ENCODE peak calls at places on chromosome 1, in four cellular contexts. One of them, this sample, is unnamed.
A peak's percentile ranks its signal among the peaks of the same experiment; 100 is the strongest.

GRCh38 chr1:114178940-114179339 is 25.3 kb upstream of the SYT6 start:
- DNase-seq in H1: no peak
- DNase-seq in mesendoderm: no peak
- DNase-seq in H9: no peak
- DNase-seq in this sample: no peak

GRCh38 chr1:20063861-20064292 is 6.1 kb upstream of the PLA2G5 start:
- DNase-seq in H1: peak; percentile 14
- DNase-seq in mesendoderm: no peak
- DNase-seq in H9: no peak
- DNase-seq in this sample: peak; percentile 87

GRCh38 chr1:31703431-31704260 is at the start of gene COL16A1:
- DNase-seq in mesendoderm: peak; percentile 54
- DNase-seq in H9: peak; percentile 71
- DNase-seq in H1: peak; percentile 83
- DNase-seq in this sample: peak; percentile 52

GRCh38 chr1:118905206-118905605 is 82.9 kb downstream of the TBX15 start:
- DNase-seq in mesendoderm: no peak
- DNase-seq in H1: no peak
- DNase-seq in H9: no peak
- DNase-seq in this sample: no peak

GRCh38 chr1:94246692-94247145 is 9.3 kb upstream of the ARHGAP29 start:
- DNase-seq in H9: no peak
- DNase-seq in mesendoderm: peak; percentile 33
- DNase-seq in H1: no peak
- DNase-seq in this sample: no peak

GRCh38 chr1:89974701-89975470 is 20.0 kb upstream of the ZNF326 start:
- DNase-seq in H9: no peak
- DNase-seq in mesendoderm: no peak
- DNase-seq in H1: no peak
- DNase-seq in this sample: peak; percentile 80

GRCh38 chr1:152735648-152736047 is 22.2 kb upstream of the KPRP start:
- DNase-seq in mesendoderm: peak; percentile 1
- DNase-seq in H9: no peak
- DNase-seq in H1: no peak
- DNase-seq in this sample: no peak

GRCh38 chr1:90534669-90535379 is 182.3 kb downstream of the BARHL2 start:
- DNase-seq in H1: no peak
- DNase-seq in H9: no peak
- DNase-seq in mesendoderm: peak; percentile 39
- DNase-seq in this sample: no peak

GRCh38 chr1:211381481-211382181 is 55.0 kb downstream of the TRAF5 start:
- DNase-seq in H9: no peak
- DNase-seq in H1: no peak
- DNase-seq in mesendoderm: no peak
- DNase-seq in this sample: no peak

GRCh38 chr1:231062500-231063270 is 22.6 kb upstream of the FAM89A start:
- DNase-seq in H9: no peak
- DNase-seq in mesendoderm: no peak
- DNase-seq in H1: no peak
- DNase-seq in this sample: peak; percentile 68

GRCh38 chr1:241976264-241976663 is 18.7 kb downstream of the BECN2 start:
- DNase-seq in H1: no peak
- DNase-seq in mesendoderm: no peak
- DNase-seq in H9: no peak
- DNase-seq in this sample: no peak

GRCh38 chr1:247966520-247967204 is 1.6 kb downstream of the OR2AK2 start:
- DNase-seq in H9: no peak
- DNase-seq in mesendoderm: no peak
- DNase-seq in H1: no peak
- DNase-seq in this sample: no peak

GRCh38 chr1:117976381-117976780 is 46.8 kb downstream of the WDR3 start:
- DNase-seq in mesendoderm: no peak
- DNase-seq in H9: no peak
- DNase-seq in H1: no peak
- DNase-seq in this sample: no peak

GRCh38 chr1:31306278-31306677 is 9.4 kb downstream of the ZCCHC17 start:
- DNase-seq in H9: no peak
- DNase-seq in mesendoderm: no peak
- DNase-seq in H1: no peak
- DNase-seq in this sample: peak; percentile 99

GRCh38 chr1:219492676-219493075 is 120.2 kb downstream of the ZC3H11B start:
- DNase-seq in H1: no peak
- DNase-seq in mesendoderm: no peak
- DNase-seq in H9: no peak
- DNase-seq in this sample: no peak

GRCh38 chr1:55400560-55400959 is 185.4 kb upstream of the USP24 start:
- DNase-seq in H9: no peak
- DNase-seq in mesendoderm: no peak
- DNase-seq in H1: no peak
- DNase-seq in this sample: no peak

GRCh38 chr1:221693087-221693486 is 48.8 kb downstream of the DUSP10 start:
- DNase-seq in H1: no peak
- DNase-seq in H9: no peak
- DNase-seq in mesendoderm: no peak
- DNase-seq in this sample: no peak

GRCh38 chr1:115838805-115839705 is 1.9 kb downstream of the NHLH2 start:
- DNase-seq in mesendoderm: peak; percentile 78
- DNase-seq in H1: peak; percentile 83
- DNase-seq in H9: peak; percentile 77
- DNase-seq in this sample: no peak

GRCh38 chr1:18641005-18641941 is 10.6 kb downstream of the PAX7 start:
- DNase-seq in mesendoderm: peak; percentile 79
- DNase-seq in H1: peak; percentile 64
- DNase-seq in H9: no peak
- DNase-seq in this sample: no peak

GRCh38 chr1:239717097-239718051 is 331.0 kb downstream of the CHRM3 start:
- DNase-seq in H9: no peak
- DNase-seq in H1: no peak
- DNase-seq in mesendoderm: no peak
- DNase-seq in this sample: no peak

GRCh38 chr1:212070720-212071302 is 35.3 kb downstream of the DTL start:
- DNase-seq in H1: no peak
- DNase-seq in mesendoderm: peak; percentile 40
- DNase-seq in H9: no peak
- DNase-seq in this sample: peak; percentile 70

DNA sequence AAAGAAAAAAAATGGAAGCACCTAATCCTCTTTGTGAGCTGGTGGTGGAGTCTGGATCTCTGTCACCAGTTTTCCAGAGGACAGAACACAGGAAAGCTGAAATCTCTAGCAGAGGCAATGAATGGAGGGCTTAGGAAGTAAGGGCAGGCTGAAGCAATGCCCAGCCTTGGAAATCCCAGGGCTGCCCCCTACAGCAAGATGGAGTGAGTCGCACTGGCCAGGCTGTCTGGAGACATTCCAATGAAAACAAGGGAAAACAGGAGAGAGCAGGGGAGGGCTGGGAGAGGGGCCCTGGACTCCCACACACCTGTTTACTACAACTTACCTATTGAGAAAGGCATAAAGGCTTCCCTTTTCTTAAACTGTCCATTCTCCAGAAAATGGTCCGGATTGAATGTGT is 25.9 kb downstream of the CYP2J2 start:
- DNase-seq in H1: no peak
- DNase-seq in H9: peak; percentile 51
- DNase-seq in mesendoderm: peak; percentile 43
- DNase-seq in this sample: no peak
- H4K5ac ChIP-seq in H1: no peak overlapping the region
- H4K5ac ChIP-seq in H9: no peak overlapping the region
- H4K5ac ChIP-seq in mesendoderm: no peak overlapping the region
- H4K5ac ChIP-seq in this sample: no peak overlapping the region

DNA sequence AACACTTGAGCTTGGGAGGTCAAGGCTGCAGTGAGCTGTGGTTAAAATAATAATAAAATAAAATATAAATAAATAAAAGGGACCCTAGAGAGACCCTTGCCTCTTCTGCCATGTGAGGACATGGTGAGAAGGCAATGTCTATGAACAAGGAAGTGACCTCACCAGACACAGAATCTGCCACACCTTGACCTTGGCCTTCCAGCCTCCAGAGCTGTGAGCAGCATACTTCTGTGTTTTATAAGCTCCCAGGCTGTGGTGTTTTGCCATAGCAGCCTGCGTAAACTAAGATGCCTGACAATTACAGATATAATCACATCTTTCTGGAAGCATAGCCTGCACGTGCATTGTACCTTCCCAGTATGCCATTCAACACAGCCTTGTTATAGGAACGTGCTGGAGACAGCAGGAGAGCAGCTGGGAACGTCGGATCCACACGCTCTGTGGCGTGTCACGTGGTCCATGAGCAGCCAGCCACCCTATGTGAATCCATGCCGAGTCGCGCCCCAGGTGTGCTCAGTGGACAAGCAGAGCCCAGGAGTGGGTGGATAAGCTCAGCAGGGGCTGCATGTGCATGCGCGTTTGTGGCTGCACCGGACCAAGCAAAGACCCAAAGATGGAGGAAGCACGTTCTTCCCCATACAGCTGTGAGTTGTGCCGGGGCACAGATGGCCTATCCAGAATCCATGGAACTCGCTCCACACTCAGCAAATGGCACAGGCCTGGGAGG is 17.8 kb downstream of the WNT9A start:
- DNase-seq in H1: no peak
- DNase-seq in H9: no peak
- DNase-seq in mesendoderm: no peak
- DNase-seq in this sample: no peak
- H4K5ac ChIP-seq in H1: no peak overlapping the region
- H4K5ac ChIP-seq in H9: no peak overlapping the region
- H4K5ac ChIP-seq in mesendoderm: no peak overlapping the region
- H4K5ac ChIP-seq in this sample: no peak overlapping the region

DNA sequence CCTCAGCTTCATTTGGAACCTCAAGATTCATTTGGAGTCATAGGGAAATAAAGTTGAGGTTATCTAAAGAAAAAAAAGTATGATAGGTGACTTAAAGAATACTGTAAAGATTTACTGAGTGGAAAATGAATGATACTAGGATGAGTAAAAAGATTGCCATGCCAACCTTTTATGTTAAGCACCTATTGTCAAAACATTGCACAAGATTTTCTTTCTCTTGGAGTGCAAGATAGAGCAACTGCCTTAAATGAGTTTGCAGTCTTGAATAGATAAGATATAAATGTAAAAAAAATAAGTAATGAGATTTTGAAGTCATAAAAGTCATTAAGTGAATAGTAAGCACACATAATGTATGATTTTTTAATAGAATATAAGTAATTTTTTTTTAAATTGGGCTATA is 5.1 kb upstream of the ANGPTL1 start:
- DNase-seq in mesendoderm: no peak
- DNase-seq in H9: no peak
- DNase-seq in H1: no peak
- DNase-seq in this sample: no peak
- H4K5ac ChIP-seq in mesendoderm: no peak overlapping the region
- H4K5ac ChIP-seq in H9: no peak overlapping the region
- H4K5ac ChIP-seq in H1: no peak overlapping the region
- H4K5ac ChIP-seq in this sample: no peak overlapping the region

DNA sequence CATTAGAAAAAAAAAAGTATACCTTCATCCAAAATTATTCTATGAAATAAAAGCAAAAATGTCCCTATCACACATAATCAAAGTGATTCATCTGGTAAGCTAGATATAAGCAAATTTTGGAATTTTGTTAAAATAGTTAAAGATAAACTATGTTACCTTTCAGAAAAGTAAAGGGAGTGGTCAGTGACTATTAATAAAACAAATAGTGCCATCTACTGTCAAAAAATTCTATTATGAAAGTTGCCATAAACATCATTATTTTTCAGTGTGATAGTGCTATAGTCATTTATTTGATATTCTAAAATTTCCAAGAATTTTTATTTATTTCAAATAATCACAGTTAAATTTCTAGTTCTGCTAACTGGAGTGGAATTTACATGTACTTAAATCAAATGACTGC is 803.7 kb downstream of the KCNT2 start:
- DNase-seq in mesendoderm: no peak
- DNase-seq in H9: no peak
- DNase-seq in H1: no peak
- DNase-seq in this sample: no peak
- H4K5ac ChIP-seq in mesendoderm: no peak overlapping the region
- H4K5ac ChIP-seq in H9: no peak overlapping the region
- H4K5ac ChIP-seq in H1: no peak overlapping the region
- H4K5ac ChIP-seq in this sample: no peak overlapping the region

This sample was measured in IMR-90.